ENCODE peak calls at places on chromosome 4, in eight cellular contexts. One of them, this sample, is unnamed.

GRCh38 chr4:86974481-86975050 is 39.8 kb downstream of the AFF1 start:
- DNase-seq in GM23248: peak
- DNase-seq in HCT116: no peak
- DNase-seq in neural progenitor cell: no peak
- DNase-seq in OCI-LY7: no peak
- DNase-seq in GM23338: no peak
- DNase-seq in hepatocyte: no peak
- DNase-seq in SK-N-SH: no peak
- DNase-seq in this sample: peak

GRCh38 chr4:153912296-153912695 is 123.4 kb upstream of the SFRP2 start:
- DNase-seq in GM23248: no peak
- DNase-seq in HCT116: no peak
- DNase-seq in neural progenitor cell: no peak
- DNase-seq in OCI-LY7: no peak
- DNase-seq in GM23338: no peak
- DNase-seq in hepatocyte: no peak
- DNase-seq in SK-N-SH: no peak
- DNase-seq in this sample: no peak

GRCh38 chr4:29277381-29277780 is 1442.8 kb upstream of the PCDH7 start:
- DNase-seq in GM23248: no peak
- DNase-seq in HCT116: peak
- DNase-seq in neural progenitor cell: no peak
- DNase-seq in OCI-LY7: no peak
- DNase-seq in GM23338: no peak
- DNase-seq in hepatocyte: no peak
- DNase-seq in SK-N-SH: no peak
- DNase-seq in this sample: peak

GRCh38 chr4:56388311-56388710 is 1.0 kb upstream of the AASDH start:
- DNase-seq in GM23248: peak
- DNase-seq in HCT116: no peak
- DNase-seq in neural progenitor cell: no peak
- DNase-seq in OCI-LY7: peak
- DNase-seq in GM23338: peak
- DNase-seq in hepatocyte: no peak
- DNase-seq in SK-N-SH: no peak
- DNase-seq in this sample: peak

GRCh38 chr4:10926025-10926424 is 241.5 kb upstream of the CLNK start:
- DNase-seq in GM23248: peak
- DNase-seq in HCT116: no peak
- DNase-seq in neural progenitor cell: peak
- DNase-seq in OCI-LY7: no peak
- DNase-seq in GM23338: no peak
- DNase-seq in hepatocyte: no peak
- DNase-seq in SK-N-SH: no peak
- DNase-seq in this sample: no peak

GRCh38 chr4:109184421-109184956 is 118.0 kb downstream of the COL25A1 start:
- DNase-seq in GM23248: peak
- DNase-seq in HCT116: no peak
- DNase-seq in neural progenitor cell: no peak
- DNase-seq in OCI-LY7: no peak
- DNase-seq in GM23338: no peak
- DNase-seq in hepatocyte: no peak
- DNase-seq in SK-N-SH: no peak
- DNase-seq in this sample: no peak

GRCh38 chr4:122099896-122100295 is 52.2 kb upstream of the BLTP1 start:
- DNase-seq in GM23248: peak
- DNase-seq in HCT116: no peak
- DNase-seq in neural progenitor cell: no peak
- DNase-seq in OCI-LY7: no peak
- DNase-seq in GM23338: no peak
- DNase-seq in hepatocyte: no peak
- DNase-seq in SK-N-SH: no peak
- DNase-seq in this sample: peak

GRCh38 chr4:145937021-145937861 is 1.4 kb downstream of the ZNF827 start:
- DNase-seq in GM23248: peak
- DNase-seq in HCT116: no peak
- DNase-seq in neural progenitor cell: peak
- DNase-seq in OCI-LY7: peak
- DNase-seq in GM23338: peak
- DNase-seq in hepatocyte: peak
- DNase-seq in SK-N-SH: peak
- DNase-seq in this sample: peak

GRCh38 chr4:106010761-106011160 is 115.5 kb downstream of the NPNT start:
- DNase-seq in GM23248: no peak
- DNase-seq in HCT116: no peak
- DNase-seq in neural progenitor cell: no peak
- DNase-seq in OCI-LY7: no peak
- DNase-seq in GM23338: no peak
- DNase-seq in hepatocyte: no peak
- DNase-seq in SK-N-SH: no peak
- DNase-seq in this sample: no peak

GRCh38 chr4:3824521-3825270 is 58.5 kb downstream of the ADRA2C start:
- DNase-seq in GM23248: no peak
- DNase-seq in HCT116: no peak
- DNase-seq in neural progenitor cell: no peak
- DNase-seq in OCI-LY7: no peak
- DNase-seq in GM23338: no peak
- DNase-seq in hepatocyte: no peak
- DNase-seq in SK-N-SH: no peak
- DNase-seq in this sample: no peak

GRCh38 chr4:42570221-42570620 is 86.7 kb downstream of the ATP8A1 start:
- DNase-seq in GM23248: no peak
- DNase-seq in HCT116: no peak
- DNase-seq in neural progenitor cell: peak
- DNase-seq in OCI-LY7: no peak
- DNase-seq in GM23338: peak
- DNase-seq in hepatocyte: peak
- DNase-seq in SK-N-SH: no peak
- DNase-seq in this sample: no peak

GRCh38 chr4:163392328-163392727 is 48.6 kb downstream of the NPY5R start:
- DNase-seq in GM23248: no peak
- DNase-seq in HCT116: no peak
- DNase-seq in neural progenitor cell: no peak
- DNase-seq in OCI-LY7: no peak
- DNase-seq in GM23338: no peak
- DNase-seq in hepatocyte: no peak
- DNase-seq in SK-N-SH: no peak
- DNase-seq in this sample: no peak

GRCh38 chr4:71456841-71457240 is 118.0 kb downstream of the SLC4A4 start:
- DNase-seq in GM23248: peak
- DNase-seq in HCT116: no peak
- DNase-seq in neural progenitor cell: no peak
- DNase-seq in OCI-LY7: no peak
- DNase-seq in GM23338: no peak
- DNase-seq in hepatocyte: peak
- DNase-seq in SK-N-SH: no peak
- DNase-seq in this sample: peak

GRCh38 chr4:95889662-95890061 is 49.8 kb downstream of the PDHA2 start:
- DNase-seq in GM23248: no peak
- DNase-seq in HCT116: no peak
- DNase-seq in neural progenitor cell: peak
- DNase-seq in OCI-LY7: no peak
- DNase-seq in GM23338: peak
- DNase-seq in hepatocyte: peak
- DNase-seq in SK-N-SH: no peak
- DNase-seq in this sample: peak

GRCh38 chr4:144646523-144647094 is 653 bp downstream of the HHIP start:
- DNase-seq in GM23248: peak
- DNase-seq in HCT116: no peak
- DNase-seq in neural progenitor cell: peak
- DNase-seq in OCI-LY7: no peak
- DNase-seq in GM23338: peak
- DNase-seq in hepatocyte: peak
- DNase-seq in SK-N-SH: peak
- DNase-seq in this sample: no peak

GRCh38 chr4:112266823-112267222 is 18.9 kb downstream of the TIFA start:
- DNase-seq in GM23248: peak
- DNase-seq in HCT116: no peak
- DNase-seq in neural progenitor cell: peak
- DNase-seq in OCI-LY7: peak
- DNase-seq in GM23338: peak
- DNase-seq in hepatocyte: peak
- DNase-seq in SK-N-SH: peak
- DNase-seq in this sample: peak

GRCh38 chr4:153676984-153677383 is 7.1 kb upstream of the TLR2 start:
- DNase-seq in GM23248: peak
- DNase-seq in HCT116: peak
- DNase-seq in neural progenitor cell: no peak
- DNase-seq in OCI-LY7: no peak
- DNase-seq in GM23338: no peak
- DNase-seq in hepatocyte: no peak
- DNase-seq in SK-N-SH: no peak
- DNase-seq in this sample: peak

GRCh38 chr4:28073860-28074555 is 1213.4 kb downstream of the STIM2 start:
- DNase-seq in GM23248: no peak
- DNase-seq in HCT116: peak
- DNase-seq in neural progenitor cell: peak
- DNase-seq in OCI-LY7: no peak
- DNase-seq in GM23338: peak
- DNase-seq in hepatocyte: no peak
- DNase-seq in SK-N-SH: no peak
- DNase-seq in this sample: peak

GRCh38 chr4:113587640-113588275 is 173.8 kb downstream of the CAMK2D start:
- DNase-seq in GM23248: no peak
- DNase-seq in HCT116: no peak
- DNase-seq in neural progenitor cell: no peak
- DNase-seq in OCI-LY7: no peak
- DNase-seq in GM23338: no peak
- DNase-seq in hepatocyte: no peak
- DNase-seq in SK-N-SH: no peak
- DNase-seq in this sample: no peak

GRCh38 chr4:27861802-27862201 is 1001.2 kb downstream of the STIM2 start:
- DNase-seq in GM23248: peak
- DNase-seq in HCT116: no peak
- DNase-seq in neural progenitor cell: no peak
- DNase-seq in OCI-LY7: no peak
- DNase-seq in GM23338: no peak
- DNase-seq in hepatocyte: no peak
- DNase-seq in SK-N-SH: no peak
- DNase-seq in this sample: peak

DNA sequence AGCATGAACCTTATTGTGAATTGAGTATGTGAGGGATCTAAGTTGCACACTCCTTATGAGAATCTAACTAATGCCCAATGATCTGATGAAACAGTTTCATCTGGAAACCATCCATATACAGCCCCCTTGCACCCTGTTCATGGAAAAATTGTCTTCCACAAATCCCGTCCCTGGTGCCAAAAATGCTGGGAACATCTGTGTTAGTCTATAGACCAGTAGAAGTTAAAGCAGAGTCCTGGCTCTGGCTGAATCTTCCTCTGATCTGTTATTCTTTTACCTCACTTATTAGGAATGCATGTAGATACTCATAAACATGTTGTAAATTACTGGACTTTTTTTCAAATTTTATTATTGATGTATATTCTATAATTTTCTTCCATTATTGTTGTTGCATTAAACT is 29.2 kb downstream of the SULT1B1 start:
- DNase-seq in GM23248: no peak
- DNase-seq in HCT116: no peak
- DNase-seq in neural progenitor cell: no peak
- DNase-seq in OCI-LY7: no peak
- DNase-seq in GM23338: no peak
- DNase-seq in hepatocyte: peak
- DNase-seq in SK-N-SH: no peak
- DNase-seq in this sample: no peak
- TF ChIP-seq EZH2phosphoT487 in GM23248: no peak
- TF ChIP-seq EZH2phosphoT487 in HCT116: no peak
- TF ChIP-seq EZH2phosphoT487 in neural progenitor cell: no peak
- TF ChIP-seq EZH2phosphoT487 in OCI-LY7: no peak
- TF ChIP-seq EZH2phosphoT487 in GM23338: no peak
- TF ChIP-seq EZH2phosphoT487 in hepatocyte: no peak
- TF ChIP-seq EZH2phosphoT487 in SK-N-SH: no peak
- TF ChIP-seq EZH2phosphoT487 in this sample: no peak

DNA sequence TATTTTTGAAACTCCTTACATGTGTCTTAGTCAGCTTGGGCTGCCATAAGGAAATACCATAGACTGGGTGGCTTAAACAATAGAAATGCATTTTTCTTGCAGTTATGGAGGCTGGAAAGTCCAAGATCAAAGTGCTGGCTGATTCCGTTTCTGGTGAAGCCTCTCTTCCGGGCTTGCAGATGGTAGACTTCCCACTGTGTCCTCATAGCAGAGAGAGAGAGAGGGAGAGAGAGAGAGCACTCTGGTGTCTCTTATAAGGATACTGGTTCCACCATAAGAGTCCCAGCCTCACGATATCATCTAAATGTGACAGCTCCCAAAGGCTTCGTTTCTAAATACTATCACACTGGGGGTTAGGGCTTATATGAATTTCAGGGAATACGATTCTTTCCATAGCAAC is 39.7 kb downstream of the ENPEP start:
- DNase-seq in GM23248: no peak
- DNase-seq in HCT116: no peak
- DNase-seq in neural progenitor cell: no peak
- DNase-seq in OCI-LY7: peak
- DNase-seq in GM23338: no peak
- DNase-seq in hepatocyte: no peak
- DNase-seq in SK-N-SH: no peak
- DNase-seq in this sample: no peak
- H3K4me3 ChIP-seq in GM23248: no peak
- H3K4me3 ChIP-seq in HCT116: no peak
- H3K4me3 ChIP-seq in neural progenitor cell: no peak
- H3K4me3 ChIP-seq in OCI-LY7: peak
- H3K4me3 ChIP-seq in GM23338: no peak
- H3K4me3 ChIP-seq in hepatocyte: no peak
- H3K4me3 ChIP-seq in SK-N-SH: peak
- H3K4me3 ChIP-seq in this sample: peak

DNA sequence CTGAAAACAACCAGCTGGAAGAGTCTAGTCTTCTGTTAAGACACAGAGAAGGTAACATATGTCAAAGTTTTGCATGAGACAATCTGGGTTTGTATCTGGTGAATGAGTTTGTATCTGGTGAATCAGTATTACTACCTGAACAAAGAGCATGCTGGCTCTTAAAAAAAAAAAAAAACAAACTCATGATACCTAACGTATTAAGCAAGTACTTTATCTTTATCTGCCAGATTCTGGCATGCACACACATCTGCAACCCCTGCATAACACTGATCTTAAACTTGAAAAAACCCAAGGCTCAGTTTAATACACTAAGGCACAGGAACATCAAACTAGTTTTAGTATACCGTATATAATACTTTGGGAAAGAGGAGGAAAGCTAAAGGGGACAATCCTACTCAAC is 5.8 kb downstream of the YTHDC1 start:
- DNase-seq in GM23248: no peak
- DNase-seq in HCT116: no peak
- DNase-seq in neural progenitor cell: no peak
- DNase-seq in OCI-LY7: no peak
- DNase-seq in GM23338: no peak
- DNase-seq in hepatocyte: no peak
- DNase-seq in SK-N-SH: no peak
- DNase-seq in this sample: no peak
- TF ChIP-seq EZH2phosphoT487 in GM23248: no peak
- TF ChIP-seq EZH2phosphoT487 in HCT116: no peak
- TF ChIP-seq EZH2phosphoT487 in neural progenitor cell: no peak
- TF ChIP-seq EZH2phosphoT487 in OCI-LY7: no peak
- TF ChIP-seq EZH2phosphoT487 in GM23338: no peak
- TF ChIP-seq EZH2phosphoT487 in hepatocyte: no peak
- TF ChIP-seq EZH2phosphoT487 in SK-N-SH: no peak
- TF ChIP-seq EZH2phosphoT487 in this sample: no peak

DNA sequence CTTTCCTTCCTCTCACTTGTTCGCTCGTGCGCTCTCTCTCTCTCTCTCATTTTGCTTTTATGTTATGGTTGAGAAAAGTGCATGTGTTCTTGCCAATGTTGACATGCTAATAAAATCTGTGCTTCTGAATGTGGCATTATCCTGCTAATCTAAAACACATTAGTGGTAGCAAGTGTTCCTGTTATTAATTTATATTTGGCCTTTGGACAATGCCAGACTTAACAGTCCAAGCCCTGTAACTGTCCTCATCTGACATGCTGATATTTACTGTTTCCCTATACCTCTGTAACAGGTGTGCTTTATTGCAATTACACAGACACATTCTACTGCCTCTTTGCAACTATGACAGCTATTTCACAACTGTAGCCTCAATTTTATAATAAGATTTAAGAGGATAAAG is 2.7 kb downstream of the PPARGC1A start:
- DNase-seq in GM23248: no peak
- DNase-seq in HCT116: no peak
- DNase-seq in neural progenitor cell: no peak
- DNase-seq in OCI-LY7: no peak
- DNase-seq in GM23338: no peak
- DNase-seq in hepatocyte: no peak
- DNase-seq in SK-N-SH: no peak
- DNase-seq in this sample: no peak
- H3K4me3 ChIP-seq in GM23248: no peak
- H3K4me3 ChIP-seq in HCT116: no peak
- H3K4me3 ChIP-seq in neural progenitor cell: no peak
- H3K4me3 ChIP-seq in OCI-LY7: no peak
- H3K4me3 ChIP-seq in GM23338: no peak
- H3K4me3 ChIP-seq in hepatocyte: no peak
- H3K4me3 ChIP-seq in SK-N-SH: no peak
- H3K4me3 ChIP-seq in this sample: no peak

This sample was measured in PC-3.